ENCODE peak calls at places on chromosome 3, in seven cellular contexts. X, N, D, A, T, H and Y are unnamed samples.

GRCh38 chr3:22606938-22607337 is 596.2 kb upstream of the UBE2E2 start:
- DNase-seq in A (no peak), N (no peak), H (no peak), T (no peak), D (no peak), X (no peak), Y (no peak)

GRCh38 chr3:60854762-60855161 is 396.5 kb downstream of the FHIT start:
- DNase-seq in X (no peak), N (no peak), D (peak), T (no peak), A (no peak), H (no peak), Y (no peak)

GRCh38 chr3:160259589-160259988 is 34.4 kb downstream of the C3orf80 start:
- DNase-seq in H (no peak), T (no peak), A (no peak), D (peak), X (no peak), N (no peak), Y (no peak)

GRCh38 chr3:61945657-61946056 is 384.3 kb downstream of the PTPRG start:
- DNase-seq in T (no peak), A (no peak), X (no peak), N (no peak), H (no peak), D (no peak), Y (no peak)

GRCh38 chr3:161347726-161348125 is 23.6 kb downstream of the SPTSSB start:
- DNase-seq in T (no peak), H (no peak), X (no peak), A (no peak), N (no peak), D (no peak), Y (no peak)

GRCh38 chr3:29064085-29064484 is 216.8 kb upstream of the RBMS3 start:
- DNase-seq in X (no peak), D (peak), T (no peak), H (no peak), A (no peak), N (no peak), Y (no peak)

GRCh38 chr3:149120051-149120972 is 9.1 kb upstream of the HPS3 start:
- DNase-seq in H (no peak), A (no peak), T (no peak), X (peak), D (peak), N (no peak), Y (no peak)

GRCh38 chr3:150870406-150870805 is 34.8 kb downstream of the MINDY4B start:
- DNase-seq in T (no peak), A (no peak), X (peak), D (peak), N (no peak), H (no peak), Y (no peak)

GRCh38 chr3:183180765-183181295 is 18.3 kb upstream of the LAMP3 start:
- DNase-seq in T (no peak), N (no peak), A (no peak), H (no peak), X (no peak), D (no peak), Y (no peak)

GRCh38 chr3:72245183-72245811 is 460.3 kb upstream of the PROK2 start:
- DNase-seq in T (no peak), N (no peak), H (peak), A (peak), D (peak), X (no peak), Y (no peak)

GRCh38 chr3:152790988-152791387 is 43.9 kb upstream of the P2RY1 start:
- DNase-seq in D (no peak), A (no peak), N (no peak), T (no peak), X (no peak), H (no peak), Y (no peak)

GRCh38 chr3:123489400-123490004 is 40.6 kb upstream of the ADCY5 start:
- DNase-seq in H (peak), X (peak), D (peak), T (no peak), A (peak), N (no peak), Y (peak)

GRCh38 chr3:99502871-99503270 is 135.5 kb upstream of the COL8A1 start:
- DNase-seq in X (peak), T (no peak), D (no peak), A (no peak), N (no peak), H (no peak), Y (no peak)

GRCh38 chr3:113086506-113087461 is 96.0 kb downstream of the GTPBP8 start:
- DNase-seq in D (peak), H (no peak), N (no peak), T (no peak), A (no peak), X (no peak), Y (no peak)

GRCh38 chr3:65963787-65964707 is 74.7 kb downstream of the MAGI1 start:
- DNase-seq in N (no peak), D (peak), A (no peak), H (no peak), X (peak), T (no peak), Y (no peak)

GRCh38 chr3:69240651-69241578 is 118.5 kb upstream of the LMOD3 start:
- DNase-seq in H (no peak), X (no peak), T (no peak), A (no peak), D (no peak), N (no peak), Y (no peak)

GRCh38 chr3:37741644-37742043 is 120.0 kb upstream of the CTDSPL start:
- DNase-seq in A (peak), T (no peak), H (peak), X (peak), D (no peak), N (no peak), Y (no peak)
- TF ChIP-seq CTCF in A (peak), T (peak), H (no peak), X (peak), D (peak), N (no peak), Y (peak)

DNA sequence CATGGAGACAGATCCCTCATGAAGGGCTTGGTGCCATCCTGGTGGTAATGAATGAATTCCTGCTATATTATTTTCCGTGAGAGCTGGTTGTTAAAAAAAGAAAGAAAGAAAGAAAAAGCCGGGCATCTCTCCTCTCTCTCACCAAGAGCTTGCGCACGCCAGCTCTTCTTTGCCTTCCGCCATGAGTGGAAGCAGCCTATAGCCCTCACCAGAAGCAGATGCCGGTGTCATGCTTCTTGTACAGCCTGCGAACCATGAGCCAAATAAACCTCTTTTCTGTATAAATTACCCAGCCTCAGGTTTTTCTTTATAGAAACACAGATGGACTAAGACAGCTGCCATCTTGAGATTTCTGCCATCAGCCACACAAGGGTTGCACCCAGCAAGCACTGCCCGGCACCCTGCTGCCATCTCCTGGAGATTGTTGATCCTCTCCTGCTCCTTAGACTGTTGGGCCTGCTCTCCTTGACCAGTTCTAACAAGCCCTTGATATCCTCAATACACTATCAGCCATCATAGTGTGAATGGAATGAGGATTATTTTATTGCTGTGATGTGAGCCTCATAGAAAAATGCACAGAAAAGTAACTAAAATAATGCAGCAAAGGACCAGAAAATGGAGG is 3.5 kb upstream of the AHSG start:
- DNase-seq in T (no peak), N (no peak), X (peak), D (peak), H (peak), A (no peak), Y (no peak)
- TF ChIP-seq CTCF in T (peak), N (no peak), X (peak), D (peak), H (no peak), A (no peak), Y (no peak)

GRCh38 chr3:53196575-53197407 is 35.8 kb downstream of the PRKCD start:
- DNase-seq in X (peak), H (no peak), N (peak), T (no peak), D (peak), A (no peak), Y (no peak)

GRCh38 chr3:53200501-53201189 is 39.6 kb downstream of the PRKCD start:
- DNase-seq in H (no peak), D (no peak), A (no peak), X (no peak), N (no peak), T (no peak), Y (no peak)

GRCh38 chr3:53198996-53199395 is 38.0 kb downstream of the PRKCD start:
- DNase-seq in H (no peak), D (no peak), X (no peak), A (no peak), N (no peak), T (no peak), Y (no peak)

GRCh38 chr3:53199834-53200233 is 38.8 kb downstream of the PRKCD start:
- DNase-seq in X (no peak), A (no peak), D (no peak), T (no peak), N (no peak), H (no peak), Y (no peak)

DNA sequence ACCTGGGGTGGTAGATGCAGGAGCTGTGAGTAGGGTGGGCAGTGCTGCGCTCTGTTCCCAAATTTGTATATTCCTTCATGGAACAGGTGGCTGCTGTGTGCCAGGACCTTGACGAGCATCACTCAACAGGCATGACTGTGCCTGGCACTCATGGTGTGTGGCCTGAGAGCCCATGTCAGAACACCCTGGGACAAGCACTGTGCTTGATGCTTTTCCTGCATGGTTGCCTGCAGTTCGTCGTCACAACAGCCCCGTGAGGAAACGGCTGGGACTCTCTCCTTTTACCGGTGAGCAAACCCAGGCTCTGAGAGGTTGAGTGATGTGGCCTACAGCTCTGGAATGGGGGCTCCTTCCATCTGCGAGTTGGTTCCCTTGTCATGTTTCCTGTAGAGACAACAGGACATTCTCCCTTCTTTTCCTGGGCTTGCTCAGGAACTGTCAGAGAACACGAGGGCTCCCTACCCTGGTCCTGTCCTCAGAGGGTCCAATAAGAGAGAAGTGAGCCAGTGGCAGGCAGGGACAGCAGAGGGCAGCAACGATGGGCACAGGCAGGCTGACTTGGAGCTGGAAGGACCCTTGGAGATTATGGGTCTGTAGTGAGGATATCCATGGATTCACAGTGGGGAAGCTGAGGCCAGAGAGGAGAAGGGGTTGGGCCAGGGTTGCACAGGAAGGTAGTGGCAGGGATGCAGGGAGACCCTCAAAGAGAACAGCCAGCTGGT is 37.4 kb downstream of the PRKCD start:
- DNase-seq in H (no peak), X (no peak), N (no peak), T (no peak), D (no peak), A (no peak), Y (no peak)
- TF ChIP-seq CTCF in H (no peak), X (peak), N (no peak), T (no peak), D (no peak), A (no peak), Y (no peak)

GRCh38 chr3:9916734-9917680 is at the start of gene IL17RC:
- DNase-seq in D (peak), N (no peak), X (peak), A (peak), H (peak), T (no peak), Y (peak)

GRCh38 chr3:9914559-9915251 is 2.2 kb upstream of the IL17RC start:
- DNase-seq in A (no peak), T (no peak), N (no peak), H (peak), D (no peak), X (no peak), Y (no peak)

GRCh38 chr3:9914011-9914410 is 2.9 kb upstream of the IL17RC start:
- DNase-seq in A (no peak), N (no peak), D (no peak), T (no peak), X (no peak), H (no peak), Y (peak)

GRCh38 chr3:9916346-9916733 is 558 bp upstream of the IL17RC start:
- DNase-seq in N (no peak), A (no peak), D (peak), H (no peak), T (no peak), X (peak), Y (no peak)

GRCh38 chr3:9915252-9916141 is 1.4 kb upstream of the IL17RC start:
- DNase-seq in A (peak), D (peak), H (peak), X (peak), N (no peak), T (no peak), Y (peak)
- TF ChIP-seq CTCF in A (peak), D (peak), H (no peak), X (peak), N (no peak), T (peak), Y (no peak)

GRCh38 chr3:50321844-50322385 is 630 bp downstream of the HYAL2 start:
- DNase-seq in N (no peak), X (no peak), H (no peak), A (no peak), T (no peak), D (no peak), Y (no peak)
- TF ChIP-seq CTCF in N (peak), X (peak), H (no peak), A (peak), T (no peak), D (peak), Y (no peak)